ENCODE peak calls at places on chromosomes 13 and 19, in seven cellular contexts. E is AG20443, J is substantia nigra, Y is T-helper 17 cell, U is lower leg skin, A is pancreas, Q is tibial nerve. T is an unnamed sample.

GRCh38 chr13:42420304-42420703 is 148.4 kb downstream of the AKAP11 start:
- DNase-seq in E (no peak), J (no peak), Y (no peak), U (no peak), A (no peak), Q (no peak), T (no peak)

GRCh38 chr19:7293795-7294570 is at the start of gene INSR:
- DNase-seq in E (peak; percentile 99), J (peak; percentile 86), Y (peak; percentile 15), U (peak; percentile 80), A (peak; percentile 90), Q (peak; percentile 80), T (peak; percentile 99)

GRCh38 chr13:33109801-33110200 is 93.6 kb downstream of the KL start:
- DNase-seq in E (no peak), J (no peak), Y (no peak), U (no peak), A (no peak), Q (no peak), T (no peak)

GRCh38 chr13:23985846-23986245 is 88.5 kb upstream of the C1QTNF9B start:
- DNase-seq in E (no peak), J (no peak), Y (no peak), U (no peak), A (no peak), Q (no peak), T (no peak)

GRCh38 chr13:32426981-32427851 is 714 bp downstream of the N4BP2L1 start:
- DNase-seq in E (peak; percentile 66), J (no peak), Y (peak; percentile 41), U (peak; percentile 47), A (peak; percentile 69), Q (peak; percentile 39), T (peak; percentile 63)

GRCh38 chr13:77478645-77478997 is 56.9 kb upstream of the SCEL start:
- DNase-seq in E (no peak), J (no peak), Y (no peak), U (no peak), A (no peak), Q (no peak), T (no peak)

GRCh38 chr19:1106841-1107654 is 3.3 kb downstream of the GPX4 start:
- DNase-seq in E (no peak), J (no peak), Y (peak; percentile 11), U (no peak), A (no peak), Q (no peak), T (peak; percentile 45)

GRCh38 chr13:32889986-32890565 is 126.1 kb upstream of the KL start:
- DNase-seq in E (peak; percentile 24), J (no peak), Y (no peak), U (no peak), A (no peak), Q (no peak), T (peak; percentile 56)

GRCh38 chr19:19447536-19448237 is 42.2 kb downstream of the GATAD2A start:
- DNase-seq in E (peak; percentile 33), J (no peak), Y (no peak), U (no peak), A (no peak), Q (no peak), T (no peak)

GRCh38 chr19:44582581-44583265 is 30.6 kb upstream of the IGSF23 start:
- DNase-seq in E (peak; percentile 70), J (no peak), Y (no peak), U (no peak), A (no peak), Q (no peak), T (peak; percentile 25)

GRCh38 chr19:31226536-31226935 is 122.7 kb downstream of the TSHZ3 start:
- DNase-seq in E (no peak), J (no peak), Y (no peak), U (no peak), A (no peak), Q (no peak), T (no peak)

GRCh38 chr19:44903602-44904425 is 1.8 kb upstream of the APOE start:
- DNase-seq in E (peak; percentile 84), J (peak; percentile 70), Y (peak; percentile 67), U (peak; percentile 68), A (peak; percentile 53), Q (peak; percentile 86), T (peak; percentile 86)

GRCh38 chr13:41501281-41501680 is 43.9 kb downstream of the RGCC start:
- DNase-seq in E (no peak), J (no peak), Y (no peak), U (no peak), A (no peak), Q (no peak), T (no peak)

GRCh38 chr19:38970664-38971532 is 4.6 kb downstream of the FBXO17 start:
- DNase-seq in E (no peak), J (no peak), Y (no peak), U (no peak), A (no peak), Q (no peak), T (no peak)

GRCh38 chr19:2716722-2717637 is 4.2 kb downstream of the DIRAS1 start:
- DNase-seq in E (no peak), J (no peak), Y (no peak), U (no peak), A (no peak), Q (no peak), T (no peak)

GRCh38 chr13:108785844-108786243 is 156.4 kb downstream of the MYO16 start:
- DNase-seq in E (no peak), J (no peak), Y (no peak), U (no peak), A (no peak), Q (no peak), T (no peak)

GRCh38 chr19:46218160-46218559 is 11.4 kb upstream of the IGFL1 start:
- DNase-seq in E (no peak), J (no peak), Y (no peak), U (no peak), A (no peak), Q (no peak), T (no peak)

GRCh38 chr13:114164681-114165429 is 14.2 kb upstream of the CFAP97D2 start:
- DNase-seq in E (no peak), J (no peak), Y (no peak), U (no peak), A (no peak), Q (no peak), T (no peak)

GRCh38 chr13:44231786-44232516 is 141.7 kb upstream of the SERP2 start:
- DNase-seq in E (peak; percentile 85), J (peak; percentile 24), Y (no peak), U (peak; percentile 82), A (peak; percentile 90), Q (peak; percentile 52), T (peak; percentile 88)

GRCh38 chr19:29837448-29837961 is 25.7 kb downstream of the CCNE1 start:
- DNase-seq in E (no peak), J (no peak), Y (no peak), U (no peak), A (no peak), Q (no peak), T (no peak)

GRCh38 chr13:107233541-107233940 is 665.6 kb upstream of the ARGLU1 start:
- DNase-seq in E (no peak), J (no peak), Y (no peak), U (no peak), A (no peak), Q (no peak), T (no peak)

GRCh38 chr19:38554676-38555141 is 63.0 kb downstream of the MAP4K1 start:
- DNase-seq in E (no peak), J (no peak), Y (no peak), U (no peak), A (no peak), Q (no peak), T (no peak)